ENCODE peak calls at places on chromosomes 5 and 9, in seven cellular contexts. Z, E, J, N, U, F and O are unnamed samples.

GRCh38 chr5:59640411-59640810 is 253.1 kb downstream of the PDE4D start:
- DNase-seq in Z (no peak), U (no peak), E (no peak), F (peak), N (no peak), J (no peak), O (no peak)

GRCh38 chr5:17723876-17724275 is 89.6 kb downstream of the TAF11L14 start:
- DNase-seq in E (no peak), J (no peak), F (no peak), N (no peak), Z (no peak), U (no peak), O (no peak)

GRCh38 chr9:134002796-134003195 is 10.7 kb upstream of the VAV2 start:
- DNase-seq in J (no peak), N (no peak), Z (no peak), U (no peak), E (no peak), F (no peak), O (no peak)

GRCh38 chr5:139863855-139864558 is 68.4 kb downstream of the PSD2 start:
- DNase-seq in U (peak), F (peak), J (peak), N (peak), E (no peak), Z (peak), O (no peak)

GRCh38 chr5:96083361-96083881 is 121.8 kb upstream of the ELL2 start:
- DNase-seq in U (no peak), J (no peak), N (no peak), F (peak), Z (no peak), E (no peak), O (no peak)

GRCh38 chr5:112329429-112330090 is 89.5 kb downstream of the EPB41L4A start:
- DNase-seq in E (no peak), N (no peak), F (no peak), U (no peak), J (no peak), Z (no peak), O (no peak)

GRCh38 chr5:52148679-52149078 is 639.0 kb upstream of the ITGA1 start:
- DNase-seq in E (no peak), F (no peak), N (no peak), U (no peak), J (no peak), Z (no peak), O (no peak)

GRCh38 chr5:108700928-108701327 is 46.8 kb upstream of the FER start:
- DNase-seq in J (no peak), N (no peak), F (no peak), E (no peak), Z (no peak), U (no peak), O (no peak)

GRCh38 chr9:17065062-17065461 is 69.8 kb upstream of the CNTLN start:
- DNase-seq in F (no peak), Z (no peak), N (no peak), J (no peak), U (no peak), E (no peak), O (no peak)

GRCh38 chr9:34710023-34710422 is at the start of gene CCL21:
- DNase-seq in N (no peak), U (no peak), Z (no peak), F (peak), E (no peak), J (no peak), O (no peak)

GRCh38 chr9:21452681-21453080 is 12.4 kb downstream of the IFNA1 start:
- DNase-seq in U (no peak), E (no peak), F (no peak), J (no peak), N (no peak), Z (no peak), O (no peak)

GRCh38 chr9:126982215-126983002 is 67.8 kb downstream of the RALGPS1 start:
- DNase-seq in U (no peak), F (no peak), E (no peak), J (no peak), N (no peak), Z (no peak), O (no peak)

GRCh38 chr5:9644630-9645029 is 14.5 kb upstream of the TAS2R1 start:
- DNase-seq in U (no peak), J (no peak), N (no peak), E (no peak), F (peak), Z (no peak), O (no peak)

GRCh38 chr5:140833993-140834392 is at the start of gene PCDHA7:
- DNase-seq in J (no peak), F (peak), U (no peak), N (no peak), E (no peak), Z (no peak), O (no peak)

GRCh38 chr5:86465052-86465838 is 152.5 kb upstream of the COX7C start:
- DNase-seq in J (no peak), E (no peak), U (no peak), F (no peak), N (no peak), Z (no peak), O (no peak)

GRCh38 chr5:41598011-41598410 is 87.6 kb upstream of the PLCXD3 start:
- DNase-seq in U (no peak), N (no peak), J (no peak), F (peak), E (no peak), Z (no peak), O (no peak)

GRCh38 chr9:86807577-86807976 is 139.7 kb downstream of the GAS1 start:
- DNase-seq in F (no peak), E (no peak), U (no peak), J (peak), Z (no peak), N (no peak), O (no peak)

GRCh38 chr9:98168952-98169488 is 23.4 kb downstream of the CORO2A start:
- DNase-seq in E (no peak), N (no peak), F (peak), J (no peak), U (no peak), Z (no peak), O (no peak)

GRCh38 chr5:123089971-123090640 is 1.1 kb downstream of the PRDM6 start:
- DNase-seq in U (peak), E (no peak), F (peak), Z (no peak), J (no peak), N (no peak), O (no peak)

GRCh38 chr9:137136261-137136925 is 2.6 kb upstream of the GRIN1 start:
- DNase-seq in Z (no peak), E (no peak), F (no peak), J (no peak), N (no peak), U (no peak), O (no peak)

GRCh38 chr9:75372499-75373268 is 284.4 kb downstream of the OSTF1 start:
- DNase-seq in F (no peak), E (no peak), U (no peak), N (no peak), J (no peak), Z (no peak), O (no peak)

GRCh38 chr5:123754903-123755302 is 242.9 kb downstream of the CSNK1G3 start:
- DNase-seq in U (no peak), F (peak), Z (no peak), E (no peak), J (no peak), N (no peak), O (no peak)